ENCODE peak calls at places on chromosomes 16 and 17, in four cellular contexts. C is colonic mucosa, F is endothelial cell of umbilical vein, O is AG04449. H is an unnamed sample.

GRCh38 chr16:75584108-75584507 is 17.9 kb downstream of the GABARAPL2 start:
- DNase-seq in O (no peak), C (no peak), F (no peak), H (no peak)

GRCh38 chr17:5605452-5605851 is 21.1 kb upstream of the NLRP1 start:
- DNase-seq in O (no peak), F (no peak), C (no peak), H (no peak)

GRCh38 chr16:60729052-60729451 is 1307.2 kb downstream of the CDH8 start:
- DNase-seq in C (no peak), F (no peak), O (no peak), H (no peak)

GRCh38 chr16:89335803-89336485 is 118.4 kb downstream of the ZNF778 start:
- DNase-seq in F (no peak), C (no peak), O (no peak), H (no peak)

GRCh38 chr16:31504159-31504558 is 4.0 kb downstream of the RUSF1 start:
- DNase-seq in O (no peak), C (no peak), F (peak; percentile 55), H (no peak)

GRCh38 chr16:57235128-57236092 is 9.6 kb upstream of the ARL2BP start:
- DNase-seq in F (peak; percentile 6), C (no peak), O (no peak), H (no peak)

GRCh38 chr17:58200024-58200633 is 7.6 kb downstream of the EPX start:
- DNase-seq in F (peak; percentile 43), C (peak; percentile 42), O (no peak), H (peak; percentile 77)

GRCh38 chr16:14629612-14629918 is 495 bp downstream of the PARN start:
- DNase-seq in C (no peak), F (peak; percentile 25), O (no peak), H (no peak)

GRCh38 chr17:16516594-16517018 is 24.6 kb upstream of the LRRC75A start:
- DNase-seq in O (no peak), C (no peak), F (peak; percentile 62), H (peak; percentile 22)

GRCh38 chr17:33016920-33017319 is 25.3 kb downstream of the SPACA3 start:
- DNase-seq in O (no peak), F (no peak), C (no peak), H (no peak)
- TF ChIP-seq CTCF in O (no peak), F (no peak), C (no peak), H (no peak)

GRCh38 chr17:50266384-50267073 is 7.7 kb upstream of the TMEM92 start:
- DNase-seq in O (no peak), C (peak; percentile 40), F (peak; percentile 59), H (peak; percentile 10)
- TF ChIP-seq CTCF in O (peak; percentile 34), C (no peak), F (no peak), H (no peak)

GRCh38 chr17:55743103-55743679 is 7.7 kb upstream of the PCTP start:
- DNase-seq in C (peak; percentile 67), F (peak; percentile 45), O (no peak), H (no peak)
- TF ChIP-seq CTCF in C (no peak), F (no peak), O (no peak), H (no peak)

GRCh38 chr17:42980274-42980765 is at the start of gene RUNDC1:
- DNase-seq in F (peak; percentile 85), C (peak; percentile 97), O (no peak), H (peak; percentile 96)

GRCh38 chr17:42984486-42984885 is 4.1 kb downstream of the RUNDC1 start:
- DNase-seq in C (no peak), F (peak; percentile 86), O (no peak), H (no peak)

GRCh38 chr17:42982266-42982665 is 1.9 kb downstream of the RUNDC1 start:
- DNase-seq in C (no peak), O (no peak), F (no peak), H (no peak)

GRCh38 chr17:42979511-42980273 is at the start of gene PTGES3L:
- DNase-seq in F (no peak), C (peak; percentile 61), O (no peak), H (peak; percentile 26)

GRCh38 chr17:42980766-42981397 is 517 bp downstream of the RUNDC1 start:
- DNase-seq in O (no peak), F (peak; percentile 47), C (peak; percentile 75), H (peak; percentile 48)
- TF ChIP-seq CTCF in O (no peak), F (no peak), C (no peak), H (no peak)